ENCODE peak calls at places on chromosomes 2 and 18, in five cellular contexts. One of them, this sample, is unnamed.
A peak's percentile ranks its signal among the peaks of the same experiment; 100 is the strongest.

GRCh38 chr18:25896178-25896780 is 194.1 kb downstream of the SS18 start:
- DNase-seq in stimulated activated CD4-positive, alpha-beta T cell treated with anti-CD3 and anti-CD28 coated beads, TNF-alpha, amount 100 ng/mL, for 4 hours: no peak
- DNase-seq in GM12892: peak; percentile 8
- DNase-seq in uterus: no peak
- DNase-seq in fibroblast of pulmonary artery: peak; percentile 65
- DNase-seq in this sample: peak; percentile 49

GRCh38 chr18:23884712-23885375 is 129.7 kb upstream of the TTC39C start:
- DNase-seq in stimulated activated CD4-positive, alpha-beta T cell treated with anti-CD3 and anti-CD28 coated beads, TNF-alpha, amount 100 ng/mL, for 4 hours: no peak
- DNase-seq in GM12892: no peak
- DNase-seq in uterus: peak; percentile 68
- DNase-seq in fibroblast of pulmonary artery: no peak
- DNase-seq in this sample: peak; percentile 68

GRCh38 chr2:193989645-193990044 is 1667.4 kb upstream of the SLC39A10 start:
- DNase-seq in stimulated activated CD4-positive, alpha-beta T cell treated with anti-CD3 and anti-CD28 coated beads, TNF-alpha, amount 100 ng/mL, for 4 hours: no peak
- DNase-seq in GM12892: no peak
- DNase-seq in uterus: no peak
- DNase-seq in fibroblast of pulmonary artery: no peak
- DNase-seq in this sample: no peak

GRCh38 chr2:100789361-100789760 is 30.6 kb upstream of the NPAS2 start:
- DNase-seq in stimulated activated CD4-positive, alpha-beta T cell treated with anti-CD3 and anti-CD28 coated beads, TNF-alpha, amount 100 ng/mL, for 4 hours: no peak
- DNase-seq in GM12892: no peak
- DNase-seq in uterus: no peak
- DNase-seq in fibroblast of pulmonary artery: no peak
- DNase-seq in this sample: no peak

GRCh38 chr2:14288016-14288415 is 344.5 kb upstream of the LRATD1 start:
- DNase-seq in stimulated activated CD4-positive, alpha-beta T cell treated with anti-CD3 and anti-CD28 coated beads, TNF-alpha, amount 100 ng/mL, for 4 hours: no peak
- DNase-seq in GM12892: no peak
- DNase-seq in uterus: no peak
- DNase-seq in fibroblast of pulmonary artery: no peak
- DNase-seq in this sample: no peak

GRCh38 chr2:112754562-112754961 is 9.8 kb downstream of the CKAP2L start:
- DNase-seq in stimulated activated CD4-positive, alpha-beta T cell treated with anti-CD3 and anti-CD28 coated beads, TNF-alpha, amount 100 ng/mL, for 4 hours: no peak
- DNase-seq in GM12892: no peak
- DNase-seq in uterus: no peak
- DNase-seq in fibroblast of pulmonary artery: no peak
- DNase-seq in this sample: no peak

GRCh38 chr18:48139427-48140347 is 209.2 kb upstream of the SMAD2 start:
- DNase-seq in stimulated activated CD4-positive, alpha-beta T cell treated with anti-CD3 and anti-CD28 coated beads, TNF-alpha, amount 100 ng/mL, for 4 hours: no peak
- DNase-seq in GM12892: no peak
- DNase-seq in uterus: no peak
- DNase-seq in fibroblast of pulmonary artery: no peak
- DNase-seq in this sample: no peak

GRCh38 chr2:5938566-5938896 is 246.3 kb downstream of the SOX11 start:
- DNase-seq in stimulated activated CD4-positive, alpha-beta T cell treated with anti-CD3 and anti-CD28 coated beads, TNF-alpha, amount 100 ng/mL, for 4 hours: no peak
- DNase-seq in GM12892: no peak
- DNase-seq in uterus: no peak
- DNase-seq in fibroblast of pulmonary artery: no peak
- DNase-seq in this sample: peak; percentile 56

GRCh38 chr18:42028232-42028832 is 73.3 kb downstream of the PIK3C3 start:
- DNase-seq in stimulated activated CD4-positive, alpha-beta T cell treated with anti-CD3 and anti-CD28 coated beads, TNF-alpha, amount 100 ng/mL, for 4 hours: no peak
- DNase-seq in GM12892: no peak
- DNase-seq in uterus: no peak
- DNase-seq in fibroblast of pulmonary artery: peak; percentile 59
- DNase-seq in this sample: peak; percentile 16

GRCh38 chr2:31129835-31130561 is 8.2 kb downstream of the GALNT14 start:
- DNase-seq in stimulated activated CD4-positive, alpha-beta T cell treated with anti-CD3 and anti-CD28 coated beads, TNF-alpha, amount 100 ng/mL, for 4 hours: no peak
- DNase-seq in GM12892: no peak
- DNase-seq in uterus: no peak
- DNase-seq in fibroblast of pulmonary artery: no peak
- DNase-seq in this sample: no peak

GRCh38 chr18:2979871-2980606 is 32.9 kb downstream of the LPIN2 start:
- DNase-seq in stimulated activated CD4-positive, alpha-beta T cell treated with anti-CD3 and anti-CD28 coated beads, TNF-alpha, amount 100 ng/mL, for 4 hours: no peak
- DNase-seq in GM12892: no peak
- DNase-seq in uterus: no peak
- DNase-seq in fibroblast of pulmonary artery: peak; percentile 30
- DNase-seq in this sample: no peak

GRCh38 chr2:120344991-120345975 is 653 bp upstream of the INHBB start:
- DNase-seq in stimulated activated CD4-positive, alpha-beta T cell treated with anti-CD3 and anti-CD28 coated beads, TNF-alpha, amount 100 ng/mL, for 4 hours: no peak
- DNase-seq in GM12892: no peak
- DNase-seq in uterus: no peak
- DNase-seq in fibroblast of pulmonary artery: no peak
- DNase-seq in this sample: peak; percentile 86

GRCh38 chr2:120220756-120221155 is 2.4 kb downstream of the TMEM185B start:
- DNase-seq in stimulated activated CD4-positive, alpha-beta T cell treated with anti-CD3 and anti-CD28 coated beads, TNF-alpha, amount 100 ng/mL, for 4 hours: no peak
- DNase-seq in GM12892: no peak
- DNase-seq in uterus: no peak
- DNase-seq in fibroblast of pulmonary artery: no peak
- DNase-seq in this sample: peak; percentile 9

GRCh38 chr2:98297817-98298684 is 48.2 kb upstream of the CNGA3 start:
- DNase-seq in stimulated activated CD4-positive, alpha-beta T cell treated with anti-CD3 and anti-CD28 coated beads, TNF-alpha, amount 100 ng/mL, for 4 hours: no peak
- DNase-seq in GM12892: no peak
- DNase-seq in uterus: no peak
- DNase-seq in fibroblast of pulmonary artery: no peak
- DNase-seq in this sample: peak; percentile 58

GRCh38 chr2:5618271-5618670 is 73.9 kb upstream of the SOX11 start:
- DNase-seq in stimulated activated CD4-positive, alpha-beta T cell treated with anti-CD3 and anti-CD28 coated beads, TNF-alpha, amount 100 ng/mL, for 4 hours: no peak
- DNase-seq in GM12892: no peak
- DNase-seq in uterus: no peak
- DNase-seq in fibroblast of pulmonary artery: no peak
- DNase-seq in this sample: no peak

GRCh38 chr18:12944724-12945123 is 3.1 kb upstream of the SEH1L start:
- DNase-seq in stimulated activated CD4-positive, alpha-beta T cell treated with anti-CD3 and anti-CD28 coated beads, TNF-alpha, amount 100 ng/mL, for 4 hours: no peak
- DNase-seq in GM12892: no peak
- DNase-seq in uterus: peak; percentile 27
- DNase-seq in fibroblast of pulmonary artery: peak; percentile 20
- DNase-seq in this sample: no peak

GRCh38 chr18:33914399-33914798 is 310.3 kb downstream of the NOL4 start:
- DNase-seq in stimulated activated CD4-positive, alpha-beta T cell treated with anti-CD3 and anti-CD28 coated beads, TNF-alpha, amount 100 ng/mL, for 4 hours: no peak
- DNase-seq in GM12892: no peak
- DNase-seq in uterus: no peak
- DNase-seq in fibroblast of pulmonary artery: peak; percentile 20
- DNase-seq in this sample: no peak

GRCh38 chr18:58785171-58785805 is 79.4 kb upstream of the ZNF532 start:
- DNase-seq in stimulated activated CD4-positive, alpha-beta T cell treated with anti-CD3 and anti-CD28 coated beads, TNF-alpha, amount 100 ng/mL, for 4 hours: no peak
- DNase-seq in GM12892: no peak
- DNase-seq in uterus: peak; percentile 20
- DNase-seq in fibroblast of pulmonary artery: peak; percentile 79
- DNase-seq in this sample: no peak

GRCh38 chr2:223538920-223539440 is 63.2 kb downstream of the SCG2 start:
- DNase-seq in stimulated activated CD4-positive, alpha-beta T cell treated with anti-CD3 and anti-CD28 coated beads, TNF-alpha, amount 100 ng/mL, for 4 hours: no peak
- DNase-seq in GM12892: no peak
- DNase-seq in uterus: no peak
- DNase-seq in fibroblast of pulmonary artery: no peak
- DNase-seq in this sample: no peak

GRCh38 chr2:3677436-3677835 is 19.4 kb downstream of the ALLC start:
- DNase-seq in stimulated activated CD4-positive, alpha-beta T cell treated with anti-CD3 and anti-CD28 coated beads, TNF-alpha, amount 100 ng/mL, for 4 hours: no peak
- DNase-seq in GM12892: no peak
- DNase-seq in uterus: no peak
- DNase-seq in fibroblast of pulmonary artery: no peak
- DNase-seq in this sample: no peak

GRCh38 chr2:147204102-147204501 is 640.7 kb upstream of the ACVR2A start:
- DNase-seq in stimulated activated CD4-positive, alpha-beta T cell treated with anti-CD3 and anti-CD28 coated beads, TNF-alpha, amount 100 ng/mL, for 4 hours: no peak
- DNase-seq in GM12892: no peak
- DNase-seq in uterus: no peak
- DNase-seq in fibroblast of pulmonary artery: peak; percentile 25
- DNase-seq in this sample: no peak

GRCh38 chr2:234950730-234951385 is 959 bp upstream of the SH3BP4 start:
- DNase-seq in stimulated activated CD4-positive, alpha-beta T cell treated with anti-CD3 and anti-CD28 coated beads, TNF-alpha, amount 100 ng/mL, for 4 hours: no peak
- DNase-seq in GM12892: no peak
- DNase-seq in uterus: no peak
- DNase-seq in fibroblast of pulmonary artery: peak; percentile 50
- DNase-seq in this sample: peak; percentile 72

GRCh38 chr2:67436221-67436620 is 39.1 kb downstream of the ETAA1 start:
- DNase-seq in stimulated activated CD4-positive, alpha-beta T cell treated with anti-CD3 and anti-CD28 coated beads, TNF-alpha, amount 100 ng/mL, for 4 hours: no peak
- DNase-seq in GM12892: no peak
- DNase-seq in uterus: no peak
- DNase-seq in fibroblast of pulmonary artery: no peak
- DNase-seq in this sample: no peak

GRCh38 chr18:23816740-23817139 is 127.5 kb downstream of the LAMA3 start:
- DNase-seq in stimulated activated CD4-positive, alpha-beta T cell treated with anti-CD3 and anti-CD28 coated beads, TNF-alpha, amount 100 ng/mL, for 4 hours: no peak
- DNase-seq in GM12892: no peak
- DNase-seq in uterus: no peak
- DNase-seq in fibroblast of pulmonary artery: no peak
- DNase-seq in this sample: no peak

GRCh38 chr2:201955231-201955630 is 78.4 kb upstream of the FZD7 start:
- DNase-seq in stimulated activated CD4-positive, alpha-beta T cell treated with anti-CD3 and anti-CD28 coated beads, TNF-alpha, amount 100 ng/mL, for 4 hours: no peak
- DNase-seq in GM12892: no peak
- DNase-seq in uterus: no peak
- DNase-seq in fibroblast of pulmonary artery: no peak
- DNase-seq in this sample: no peak

GRCh38 chr2:85997016-85997970 is 108.4 kb downstream of the POLR1A start:
- DNase-seq in stimulated activated CD4-positive, alpha-beta T cell treated with anti-CD3 and anti-CD28 coated beads, TNF-alpha, amount 100 ng/mL, for 4 hours: no peak
- DNase-seq in GM12892: no peak
- DNase-seq in uterus: peak; percentile 80
- DNase-seq in fibroblast of pulmonary artery: peak; percentile 63
- DNase-seq in this sample: no peak

GRCh38 chr2:233252227-233252626 is 754 bp downstream of the ATG16L1 start:
- DNase-seq in stimulated activated CD4-positive, alpha-beta T cell treated with anti-CD3 and anti-CD28 coated beads, TNF-alpha, amount 100 ng/mL, for 4 hours: no peak
- DNase-seq in GM12892: no peak
- DNase-seq in uterus: no peak
- DNase-seq in fibroblast of pulmonary artery: no peak
- DNase-seq in this sample: no peak

GRCh38 chr18:21230436-21230835 is 11.6 kb upstream of the GREB1L start:
- DNase-seq in stimulated activated CD4-positive, alpha-beta T cell treated with anti-CD3 and anti-CD28 coated beads, TNF-alpha, amount 100 ng/mL, for 4 hours: no peak
- DNase-seq in GM12892: no peak
- DNase-seq in uterus: no peak
- DNase-seq in fibroblast of pulmonary artery: no peak
- DNase-seq in this sample: no peak

GRCh38 chr2:119827866-119828507 is 68.3 kb downstream of the PTPN4 start:
- DNase-seq in stimulated activated CD4-positive, alpha-beta T cell treated with anti-CD3 and anti-CD28 coated beads, TNF-alpha, amount 100 ng/mL, for 4 hours: no peak
- DNase-seq in GM12892: no peak
- DNase-seq in uterus: no peak
- DNase-seq in fibroblast of pulmonary artery: peak; percentile 24
- DNase-seq in this sample: no peak

GRCh38 chr2:5748941-5749731 is 57.0 kb downstream of the SOX11 start:
- DNase-seq in stimulated activated CD4-positive, alpha-beta T cell treated with anti-CD3 and anti-CD28 coated beads, TNF-alpha, amount 100 ng/mL, for 4 hours: no peak
- DNase-seq in GM12892: no peak
- DNase-seq in uterus: no peak
- DNase-seq in fibroblast of pulmonary artery: no peak
- DNase-seq in this sample: no peak

GRCh38 chr2:6103372-6103771 is 411.2 kb downstream of the SOX11 start:
- DNase-seq in stimulated activated CD4-positive, alpha-beta T cell treated with anti-CD3 and anti-CD28 coated beads, TNF-alpha, amount 100 ng/mL, for 4 hours: no peak
- DNase-seq in GM12892: no peak
- DNase-seq in uterus: no peak
- DNase-seq in fibroblast of pulmonary artery: no peak
- DNase-seq in this sample: no peak

GRCh38 chr2:128410758-128411215 is 92.1 kb upstream of the HS6ST1 start:
- DNase-seq in stimulated activated CD4-positive, alpha-beta T cell treated with anti-CD3 and anti-CD28 coated beads, TNF-alpha, amount 100 ng/mL, for 4 hours: no peak
- DNase-seq in GM12892: no peak
- DNase-seq in uterus: no peak
- DNase-seq in fibroblast of pulmonary artery: no peak
- DNase-seq in this sample: no peak